ENCODE peak calls at places on chromosome 19, in nine cellular contexts. E is choroid plexus epithelial cell; Z is CD4-positive, alpha-beta T cell; S is Peyer's patch; F is cardiac fibroblast; K is epithelial cell of esophagus; H is OCI-LY7; G is fibroblast of mammary gland; V is GM13977. I is an unnamed sample.

GRCh38 chr19:27734496-27735220 is 1478.3 kb downstream of the UQCRFS1 start:
- DNase-seq in V (no peak), H (no peak), E (no peak), G (no peak), S (no peak), F (no peak), K (no peak), Z (no peak), I (no peak)

GRCh38 chr19:49892716-49893115 is 4.0 kb downstream of the IL4I1 start:
- DNase-seq in S (no peak), Z (no peak), G (no peak), K (no peak), V (no peak), E (no peak), F (no peak), H (no peak), I (no peak)

GRCh38 chr19:19259741-19260140 is 13.4 kb downstream of the TM6SF2 start:
- DNase-seq in H (peak), Z (no peak), S (no peak), G (peak), E (peak), V (no peak), F (no peak), K (peak), I (no peak)

GRCh38 chr19:50356691-50357177 is 8.7 kb downstream of the NAPSA start:
- DNase-seq in F (no peak), E (no peak), V (no peak), Z (no peak), H (no peak), K (no peak), G (no peak), S (no peak), I (no peak)

GRCh38 chr19:50912727-50913716 is 1.8 kb upstream of the KLK4 start:
- DNase-seq in K (no peak), Z (no peak), V (no peak), S (no peak), E (peak), F (no peak), G (no peak), H (no peak), I (no peak)

GRCh38 chr19:49795615-49796014 is 17.5 kb downstream of the FUZ start:
- DNase-seq in V (no peak), H (no peak), G (no peak), E (no peak), F (no peak), Z (no peak), K (no peak), S (no peak), I (no peak)

GRCh38 chr19:51810228-51810627 is 15.3 kb downstream of the FPR3 start:
- DNase-seq in F (peak), K (no peak), H (no peak), S (no peak), Z (no peak), G (peak), E (peak), V (no peak), I (no peak)

GRCh38 chr19:4061178-4061682 is 5.5 kb downstream of the ZBTB7A start:
- DNase-seq in K (peak), S (peak), Z (no peak), E (no peak), G (peak), V (no peak), H (peak), F (peak), I (no peak)

GRCh38 chr19:591099-591958 is 1.6 kb downstream of the HCN2 start:
- DNase-seq in E (no peak), K (peak), G (no peak), Z (no peak), S (no peak), H (no peak), F (no peak), V (no peak), I (no peak)

GRCh38 chr19:495440-496332 is 600 bp upstream of the MADCAM1 start:
- DNase-seq in H (no peak), E (no peak), K (no peak), F (peak), V (no peak), S (no peak), G (peak), Z (peak), I (peak)

GRCh38 chr19:37817180-37817911 is 38.0 kb upstream of the ZNF573 start:
- DNase-seq in V (no peak), K (peak), G (peak), Z (peak), H (no peak), S (peak), E (peak), F (peak), I (peak)

GRCh38 chr19:15280915-15281683 is 48.9 kb upstream of the EPHX3 start:
- DNase-seq in V (no peak), S (peak), F (peak), Z (no peak), G (peak), K (peak), E (peak), H (no peak), I (no peak)

GRCh38 chr19:16259385-16260159 is 61.9 kb downstream of the AP1M1 start:
- DNase-seq in E (no peak), V (peak), S (peak), H (peak), G (no peak), Z (no peak), F (no peak), K (no peak), I (no peak)

GRCh38 chr19:10517760-10518443 is 655 bp upstream of the S1PR5 start:
- DNase-seq in S (no peak), K (peak), H (no peak), Z (no peak), G (no peak), V (peak), F (peak), E (peak), I (peak)

GRCh38 chr19:30222993-30223865 is 149.0 kb upstream of the ZNF536 start:
- DNase-seq in H (no peak), G (no peak), E (no peak), S (no peak), F (no peak), V (peak), Z (no peak), K (no peak), I (no peak)

GRCh38 chr19:32195706-32196610 is 149.5 kb upstream of the ZNF507 start:
- DNase-seq in E (no peak), V (no peak), F (no peak), Z (no peak), K (no peak), G (no peak), S (no peak), H (no peak), I (no peak)

GRCh38 chr19:56896041-56896440 is 55.5 kb upstream of the PEG3 start:
- DNase-seq in H (no peak), F (no peak), K (no peak), G (no peak), V (no peak), Z (no peak), S (no peak), E (no peak), I (no peak)

GRCh38 chr19:1066251-1066747 is 668 bp upstream of the ARHGAP45 start:
- DNase-seq in G (no peak), V (no peak), Z (no peak), E (no peak), K (no peak), F (no peak), S (peak), H (no peak), I (no peak)

GRCh38 chr19:22261596-22261995 is 24.6 kb upstream of the ZNF729 start:
- DNase-seq in E (no peak), G (no peak), H (no peak), V (no peak), K (no peak), F (no peak), Z (no peak), S (no peak), I (no peak)

GRCh38 chr19:11089254-11090013 is at the start of gene LDLR:
- DNase-seq in H (peak), E (peak), Z (peak), F (peak), G (peak), S (peak), V (peak), K (peak), I (peak)

GRCh38 chr19:38455031-38455430 is 21.5 kb downstream of the RYR1 start:
- DNase-seq in F (peak), Z (no peak), H (peak), K (peak), E (peak), S (no peak), V (no peak), G (peak), I (no peak)

GRCh38 chr19:16458391-16459128 is 13.2 kb downstream of the EPS15L1 start:
- DNase-seq in Z (no peak), G (no peak), H (no peak), F (no peak), E (no peak), S (peak), K (no peak), V (no peak), I (no peak)

GRCh38 chr19:28980236-28980868 is 232.6 kb downstream of the UQCRFS1 start:
- DNase-seq in E (peak), Z (no peak), V (no peak), H (no peak), F (peak), G (peak), K (no peak), S (no peak), I (no peak)

GRCh38 chr19:56566904-56567273 is 379 bp upstream of the ZNF470 start:
- DNase-seq in V (no peak), S (peak), G (peak), K (peak), F (peak), H (no peak), Z (peak), E (peak), I (no peak)

GRCh38 chr19:43755256-43755801 is 567 bp upstream of the SMG9 start:
- DNase-seq in H (peak), F (peak), G (peak), E (peak), K (peak), S (peak), V (peak), Z (peak), I (peak)

GRCh38 chr19:44701228-44701627 is 2.3 kb downstream of the CEACAM16 start:
- DNase-seq in Z (no peak), S (no peak), G (no peak), V (no peak), K (no peak), H (no peak), F (no peak), E (no peak), I (no peak)

GRCh38 chr19:15198006-15198356 is 2.8 kb downstream of the NOTCH3 start:
- DNase-seq in G (no peak), S (no peak), E (no peak), V (no peak), Z (no peak), K (peak), F (no peak), H (no peak), I (no peak)

GRCh38 chr19:27867981-27868380 is 1345.0 kb downstream of the UQCRFS1 start:
- DNase-seq in S (no peak), G (no peak), H (no peak), V (no peak), K (no peak), E (no peak), F (no peak), Z (no peak), I (no peak)

GRCh38 chr19:29487432-29487831 is 38.4 kb upstream of the VSTM2B start:
- DNase-seq in H (peak), Z (no peak), G (no peak), K (no peak), E (no peak), F (no peak), V (no peak), S (peak), I (no peak)

GRCh38 chr19:45931055-45931454 is 16.5 kb upstream of the NANOS2 start:
- DNase-seq in S (no peak), K (no peak), Z (no peak), H (no peak), E (no peak), G (no peak), F (no peak), V (no peak), I (no peak)
- TF ChIP-seq CTCF in S (no peak), K (no peak), Z (no peak), H (peak), E (peak), G (no peak), F (peak), V (no peak), I (no peak)

GRCh38 chr19:18006895-18007604 is 920 bp upstream of the ARRDC2 start:
- DNase-seq in G (peak), F (peak), Z (peak), H (peak), V (peak), E (peak), K (peak), S (peak), I (peak)

GRCh38 chr19:18009412-18010066 is 1.6 kb downstream of the ARRDC2 start:
- DNase-seq in V (no peak), G (peak), S (no peak), H (no peak), Z (no peak), F (no peak), K (no peak), E (peak), I (no peak)

GRCh38 chr19:18008814-18009213 is 844 bp downstream of the ARRDC2 start:
- DNase-seq in V (no peak), F (no peak), H (no peak), G (no peak), K (no peak), E (no peak), Z (no peak), S (no peak), I (no peak)

GRCh38 chr19:18007605-18007938 is 398 bp upstream of the ARRDC2 start:
- DNase-seq in Z (no peak), V (no peak), F (no peak), G (peak), H (no peak), S (no peak), E (no peak), K (no peak), I (no peak)

DNA sequence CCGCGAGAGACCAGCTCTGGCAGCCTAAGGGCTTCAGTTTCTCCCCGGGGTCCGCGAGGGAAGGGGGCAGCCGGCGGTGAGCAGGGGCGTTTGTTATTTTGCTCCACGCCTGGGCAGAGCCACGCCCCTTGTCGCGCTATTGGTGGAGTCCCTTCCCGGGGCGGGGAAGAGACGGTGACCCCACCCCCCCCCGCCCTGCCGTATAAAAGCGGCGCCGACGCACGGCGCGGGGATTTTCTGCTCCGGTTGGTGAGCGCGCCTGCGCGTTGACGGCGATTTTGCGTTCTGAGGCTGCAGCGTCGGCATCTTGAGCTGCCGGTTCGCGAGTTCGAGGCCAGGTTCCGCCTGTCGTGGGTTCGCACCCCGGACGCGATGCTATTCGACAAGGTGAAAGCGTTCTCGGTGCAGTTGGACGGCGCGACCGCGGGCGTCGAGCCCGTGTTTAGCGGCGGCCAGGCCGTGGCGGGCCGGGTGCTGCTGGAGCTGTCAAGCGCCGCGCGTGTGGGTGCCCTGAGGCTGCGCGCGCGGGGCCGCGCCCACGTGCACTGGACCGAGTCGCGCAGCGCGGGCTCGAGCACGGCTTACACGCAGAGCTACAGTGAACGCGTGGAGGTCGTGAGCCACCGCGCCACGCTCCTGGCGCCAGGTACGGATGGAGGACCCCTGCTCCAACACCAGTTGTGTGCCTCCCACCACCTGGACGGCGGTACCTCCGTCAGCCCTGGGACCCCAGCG is at the start of gene ARRDC2:
- DNase-seq in F (peak), G (peak), Z (peak), H (peak), E (peak), S (peak), V (peak), K (peak), I (peak)
- TF ChIP-seq CTCF in F (no peak), G (no peak), Z (no peak), H (no peak), E (no peak), S (no peak), V (no peak), K (no peak), I (no peak)

GRCh38 chr19:2334986-2335846 is 6.7 kb downstream of the SPPL2B start:
- DNase-seq in F (no peak), H (no peak), K (no peak), E (no peak), G (no peak), S (no peak), Z (no peak), V (no peak), I (no peak)

GRCh38 chr19:2334426-2334825 is 5.9 kb downstream of the SPPL2B start:
- DNase-seq in Z (no peak), S (no peak), E (no peak), V (no peak), K (no peak), G (no peak), F (no peak), H (no peak), I (no peak)

GRCh38 chr19:2332341-2333026 is 4.0 kb downstream of the SPPL2B start:
- DNase-seq in H (peak), V (peak), G (no peak), K (no peak), S (peak), Z (peak), E (no peak), F (no peak), I (no peak)

GRCh38 chr19:2333027-2333806 is 4.7 kb downstream of the SPPL2B start:
- DNase-seq in H (peak), F (no peak), V (no peak), S (no peak), Z (no peak), G (no peak), E (no peak), K (no peak), I (no peak)

GRCh38 chr19:2333807-2334211 is 5.3 kb downstream of the SPPL2B start:
- DNase-seq in S (no peak), H (no peak), G (no peak), V (no peak), Z (no peak), E (no peak), F (no peak), K (no peak), I (no peak)
- TF ChIP-seq CTCF in S (no peak), H (no peak), G (no peak), V (peak), Z (no peak), E (no peak), F (no peak), K (no peak), I (no peak)

GRCh38 chr19:58401825-58402433 is 6.5 kb downstream of the RNF225 start:
- DNase-seq in V (no peak), Z (no peak), S (peak), H (no peak), F (no peak), K (no peak), E (no peak), G (peak), I (no peak)

GRCh38 chr19:58409010-58409790 is 751 bp downstream of the ZNF584 start:
- DNase-seq in F (peak), V (no peak), H (no peak), K (peak), G (peak), S (no peak), E (peak), Z (no peak), I (no peak)

GRCh38 chr19:58407658-58408151 is 744 bp upstream of the ZNF584 start:
- DNase-seq in K (no peak), G (peak), E (peak), H (no peak), F (no peak), V (no peak), Z (no peak), S (no peak), I (no peak)

GRCh38 chr19:58408152-58409009 is at the start of gene ZNF584:
- DNase-seq in Z (peak), V (peak), K (peak), E (peak), H (peak), G (peak), S (peak), F (peak), I (peak)

GRCh38 chr19:58406818-58407657 is 1.4 kb upstream of the ZNF584 start:
- DNase-seq in Z (no peak), V (no peak), K (no peak), S (no peak), E (peak), F (no peak), G (peak), H (peak), I (no peak)
- TF ChIP-seq CTCF in Z (no peak), V (peak), K (peak), S (no peak), E (peak), F (peak), G (peak), H (peak), I (no peak)

DNA sequence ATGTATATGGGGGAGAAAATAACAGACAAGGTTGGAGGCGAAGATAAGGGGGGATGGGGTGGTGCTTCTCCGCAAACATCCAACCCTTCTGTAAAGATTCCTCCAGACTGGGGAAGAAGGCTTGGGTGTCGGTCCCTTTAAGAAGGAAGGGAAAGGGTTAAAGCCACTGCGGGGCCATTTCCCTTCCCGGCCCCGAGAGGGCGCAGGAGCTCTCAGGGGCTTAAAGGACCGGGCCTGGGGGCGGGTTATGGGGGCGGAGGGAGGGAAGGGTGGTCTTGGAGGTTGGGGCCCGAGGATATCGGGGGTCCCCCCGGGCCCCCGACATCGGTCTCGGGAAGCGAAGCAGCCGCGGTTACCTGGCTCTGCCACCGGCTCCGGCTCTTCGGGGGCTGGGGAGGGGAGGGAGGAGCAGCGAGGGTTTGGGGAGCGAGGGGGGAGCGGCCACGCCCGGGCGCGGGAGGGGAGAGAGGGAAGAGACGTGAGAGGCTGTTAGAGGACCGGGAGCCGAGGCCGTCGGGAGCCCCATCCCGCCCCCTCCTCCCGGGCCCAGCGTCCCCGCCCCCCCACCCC is 2.8 kb downstream of the TNNT1 start:
- DNase-seq in S (no peak), K (peak), H (peak), V (peak), F (no peak), E (no peak), Z (no peak), G (peak), I (no peak)
- TF ChIP-seq CTCF in S (no peak), K (peak), H (peak), V (peak), F (peak), E (peak), Z (no peak), G (peak), I (peak)

DNA sequence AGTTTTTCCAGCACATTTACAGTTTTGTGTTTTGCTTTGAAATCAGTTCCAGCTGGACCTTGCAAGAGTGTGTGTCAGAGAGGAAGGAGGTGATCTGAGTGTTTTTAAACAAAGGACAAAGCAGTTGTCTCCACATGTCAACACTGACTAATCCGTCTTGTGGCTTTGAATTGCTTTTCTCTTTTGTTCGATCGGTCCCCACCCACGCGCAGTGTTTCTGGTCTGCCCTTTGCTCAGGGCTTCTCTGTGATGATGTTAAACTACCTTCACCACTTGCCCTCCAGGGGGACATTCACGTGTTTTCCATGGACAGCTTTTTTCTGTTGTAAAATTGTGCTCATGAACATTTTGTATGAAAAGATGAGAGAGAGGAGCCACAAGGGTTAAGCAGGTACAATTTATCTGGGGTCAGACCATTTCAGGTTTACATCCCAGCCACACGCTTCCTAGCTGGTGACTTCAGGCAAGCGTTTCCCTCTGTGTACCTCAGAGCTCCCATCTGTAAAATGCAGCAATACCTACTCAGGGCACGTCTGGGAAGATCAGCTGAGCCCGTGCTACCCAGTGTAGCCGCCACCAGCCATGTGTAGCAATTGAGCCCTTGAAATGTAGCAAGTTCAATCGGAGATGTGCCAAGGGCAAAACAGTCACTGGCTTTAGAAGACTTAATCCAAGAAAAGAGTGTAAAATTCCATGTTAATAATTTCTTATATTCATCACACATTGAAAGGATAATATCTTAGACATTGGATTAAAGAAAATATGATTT is 13.5 kb upstream of the PLA2G4C start:
- DNase-seq in E (peak), F (peak), G (peak), H (no peak), Z (no peak), K (peak), V (peak), S (no peak), I (no peak)
- TF ChIP-seq CTCF in E (peak), F (peak), G (peak), H (no peak), Z (no peak), K (peak), V (no peak), S (no peak), I (no peak)

I was measured in natural killer cell.